ENCODE peak calls at places on chromosomes 1 and 21, in seven cellular contexts. G, P, U, T, L, V and N are unnamed samples.
A peak's percentile ranks its signal among the peaks of the same experiment; 100 is the strongest.

GRCh38 chr1:45974541-45975269 is 157.7 kb downstream of the PIK3R3 start:
- DNase-seq in G (no peak), P (no peak), U (peak; percentile 26), T (peak; percentile 64), L (no peak), V (no peak), N (no peak)

GRCh38 chr21:18244721-18245486 is at the start of gene CHODL:
- DNase-seq in G (no peak), P (no peak), U (no peak), T (no peak), L (no peak), V (no peak), N (no peak)

GRCh38 chr1:54053745-54054437 is 483 bp downstream of the TCEANC2 start:
- DNase-seq in G (no peak), P (no peak), U (no peak), T (no peak), L (no peak), V (no peak), N (no peak)

GRCh38 chr1:173249349-173249748 is 42.2 kb upstream of the TNFSF4 start:
- DNase-seq in G (no peak), P (no peak), U (peak; percentile 10), T (peak; percentile 60), L (no peak), V (no peak), N (no peak)

GRCh38 chr21:46600978-46601377 is 3.9 kb downstream of the S100B start:
- DNase-seq in G (no peak), P (no peak), U (no peak), T (no peak), L (no peak), V (no peak), N (no peak)

GRCh38 chr1:150192012-150192411 is 42.3 kb downstream of the PLEKHO1 start:
- DNase-seq in G (no peak), P (no peak), U (peak; percentile 59), T (no peak), L (no peak), V (no peak), N (no peak)

GRCh38 chr1:162536511-162536910 is 25.0 kb upstream of the UAP1 start:
- DNase-seq in G (peak; percentile 74), P (no peak), U (peak; percentile 4), T (peak; percentile 30), L (no peak), V (no peak), N (no peak)

GRCh38 chr1:11590395-11590794 is 63.8 kb downstream of the FBXO2 start:
- DNase-seq in G (no peak), P (no peak), U (no peak), T (no peak), L (no peak), V (no peak), N (no peak)

GRCh38 chr1:41361495-41362356 is 492 bp downstream of the FOXO6 start:
- DNase-seq in G (no peak), P (no peak), U (no peak), T (no peak), L (no peak), V (peak; percentile 66), N (no peak)

GRCh38 chr1:45196863-45197262 is 9.5 kb downstream of the ZSWIM5 start:
- DNase-seq in G (no peak), P (no peak), U (no peak), T (no peak), L (no peak), V (no peak), N (no peak)

GRCh38 chr1:58162952-58163550 is 383.5 kb downstream of the OMA1 start:
- DNase-seq in G (peak; percentile 50), P (peak; percentile 44), U (peak; percentile 46), T (peak; percentile 85), L (peak; percentile 26), V (peak; percentile 30), N (peak; percentile 16)

GRCh38 chr1:53462213-53462612 is 3.0 kb downstream of the DMRTB1 start:
- DNase-seq in G (no peak), P (no peak), U (no peak), T (no peak), L (no peak), V (no peak), N (no peak)

GRCh38 chr1:177848577-177848976 is 121.3 kb downstream of the SEC16B start:
- DNase-seq in G (no peak), P (peak; percentile 42), U (no peak), T (peak; percentile 35), L (no peak), V (no peak), N (no peak)

GRCh38 chr1:243964915-243965314 is 86.2 kb upstream of the ZBTB18 start:
- DNase-seq in G (no peak), P (no peak), U (no peak), T (peak; percentile 33), L (no peak), V (no peak), N (no peak)

GRCh38 chr1:230186874-230187273 is 119.8 kb downstream of the GALNT2 start:
- DNase-seq in G (no peak), P (no peak), U (no peak), T (no peak), L (no peak), V (no peak), N (no peak)

GRCh38 chr1:58573705-58574591 is 3.1 kb downstream of the TACSTD2 start:
- DNase-seq in G (no peak), P (peak; percentile 73), U (no peak), T (peak; percentile 69), L (no peak), V (no peak), N (no peak)

GRCh38 chr1:15571266-15571665 is 13.6 kb downstream of the AGMAT start:
- DNase-seq in G (no peak), P (no peak), U (no peak), T (no peak), L (no peak), V (no peak), N (no peak)

DNA sequence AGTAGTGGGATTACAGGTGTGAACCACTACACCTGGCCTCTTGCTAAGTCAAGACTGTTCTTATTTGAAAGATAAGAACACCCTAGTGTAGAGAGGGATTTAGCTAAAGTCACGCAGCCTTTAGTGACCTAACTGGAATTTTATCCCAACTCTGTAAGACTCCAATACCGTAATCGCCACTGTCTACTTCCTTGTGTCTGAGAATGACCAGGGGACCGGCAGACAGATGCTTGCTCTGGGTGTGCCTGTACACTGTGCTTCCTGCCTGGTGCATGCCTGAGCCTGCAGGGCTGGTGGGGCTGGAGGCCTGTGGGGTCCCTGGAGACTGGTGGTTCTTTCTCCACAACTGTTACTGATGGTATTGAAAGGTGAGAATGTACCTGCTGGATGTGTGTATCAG is 15.3 kb downstream of the MFSD2A start:
- DNase-seq in G (no peak), P (no peak), U (no peak), T (peak; percentile 25), L (no peak), V (no peak), N (no peak)
- TF ChIP-seq CTCF in G (no peak), P (no peak), U (no peak), T (no peak), L (no peak), V (no peak), N (no peak)

GRCh38 chr21:44755227-44755626 is 43.9 kb upstream of the TSPEAR start:
- DNase-seq in G (no peak), P (no peak), U (no peak), T (peak; percentile 21), L (no peak), V (no peak), N (no peak)
- TF ChIP-seq CTCF in G (no peak), P (peak; percentile 47), U (no peak), T (peak; percentile 25), L (no peak), V (no peak), N (no peak)

GRCh38 chr1:26177182-26177684 is at the start of gene CNKSR1:
- DNase-seq in G (no peak), P (no peak), U (no peak), T (peak; percentile 82), L (no peak), V (no peak), N (no peak)
- TF ChIP-seq CTCF in G (no peak), P (peak; percentile 12), U (no peak), T (peak; percentile 19), L (no peak), V (no peak), N (no peak)

GRCh38 chr1:198156745-198157240 is at the start of gene NEK7:
- DNase-seq in G (no peak), P (no peak), U (peak; percentile 86), T (peak; percentile 96), L (peak; percentile 85), V (peak; percentile 85), N (peak; percentile 62)
- TF ChIP-seq CTCF in G (no peak), P (no peak), U (no peak), T (no peak), L (no peak), V (no peak), N (no peak)

DNA sequence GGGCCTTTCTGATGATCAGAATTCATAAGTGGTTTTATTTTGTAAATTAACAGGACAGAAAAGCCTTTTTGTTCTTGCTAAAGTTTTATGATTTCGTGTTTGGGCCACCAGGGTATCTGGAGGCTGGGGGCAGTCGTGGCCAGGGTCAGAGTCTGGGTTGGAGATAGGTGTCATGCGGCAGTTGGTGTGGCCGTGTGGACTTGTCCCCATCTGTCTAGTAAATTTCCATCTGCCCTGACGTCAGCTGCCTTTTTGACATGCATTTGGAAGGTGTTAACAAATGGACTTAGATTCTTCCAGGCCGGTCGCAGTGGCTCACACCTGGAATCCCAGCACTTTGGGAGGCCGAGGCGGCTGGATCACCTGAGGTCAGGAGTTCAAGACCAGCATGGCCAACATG is 56.8 kb downstream of the SKI start:
- DNase-seq in G (no peak), P (no peak), U (no peak), T (no peak), L (no peak), V (no peak), N (no peak)
- TF ChIP-seq CTCF in G (no peak), P (no peak), U (no peak), T (no peak), L (no peak), V (no peak), N (no peak)

GRCh38 chr1:23718482-23718881 is 24.8 kb upstream of the ELOA start:
- DNase-seq in G (peak; percentile 54), P (no peak), U (peak; percentile 71), T (peak; percentile 61), L (no peak), V (no peak), N (no peak)
- TF ChIP-seq CTCF in G (peak; percentile 60), P (peak; percentile 64), U (no peak), T (peak; percentile 56), L (no peak), V (no peak), N (peak; percentile 36)

GRCh38 chr1:56912325-56912724 is 53.5 kb downstream of the C8B start:
- DNase-seq in G (no peak), P (no peak), U (no peak), T (no peak), L (no peak), V (no peak), N (no peak)
- TF ChIP-seq CTCF in G (no peak), P (no peak), U (no peak), T (no peak), L (no peak), V (no peak), N (no peak)

GRCh38 chr1:164662462-164662861 is 103.5 kb downstream of the PBX1 start:
- DNase-seq in G (no peak), P (no peak), U (peak; percentile 23), T (no peak), L (no peak), V (no peak), N (no peak)
- TF ChIP-seq CTCF in G (no peak), P (no peak), U (no peak), T (no peak), L (no peak), V (no peak), N (peak; percentile 1)